ENCODE peak calls at places on chromosomes 13 and 19, in six cellular contexts. One of them, this sample, is unnamed.

GRCh38 chr13:66665991-66666390 is 564.1 kb downstream of the PCDH9 start:
- DNase-seq in AG04449: peak; percentile 71
- DNase-seq in cardiac muscle cell: peak; percentile 45
- DNase-seq in uterus: no peak
- DNase-seq in fibroblast of the aortic adventitia: peak; percentile 66
- DNase-seq in lower lobe of right lung: no peak
- DNase-seq in this sample: peak; percentile 87

GRCh38 chr13:79898202-79898826 is 417.4 kb downstream of the NDFIP2 start:
- DNase-seq in AG04449: no peak
- DNase-seq in cardiac muscle cell: no peak
- DNase-seq in uterus: no peak
- DNase-seq in fibroblast of the aortic adventitia: no peak
- DNase-seq in lower lobe of right lung: no peak
- DNase-seq in this sample: no peak

GRCh38 chr19:44846455-44847143 is 502 bp downstream of the NECTIN2 start:
- DNase-seq in AG04449: no peak
- DNase-seq in cardiac muscle cell: peak; percentile 76
- DNase-seq in uterus: peak; percentile 53
- DNase-seq in fibroblast of the aortic adventitia: peak; percentile 23
- DNase-seq in lower lobe of right lung: peak; percentile 52
- DNase-seq in this sample: peak; percentile 33

GRCh38 chr13:105513448-105513847 is 1022.0 kb downstream of the EFNB2 start:
- DNase-seq in AG04449: no peak
- DNase-seq in cardiac muscle cell: no peak
- DNase-seq in uterus: no peak
- DNase-seq in fibroblast of the aortic adventitia: no peak
- DNase-seq in lower lobe of right lung: no peak
- DNase-seq in this sample: no peak

GRCh38 chr19:12664406-12665280 is 1.9 kb downstream of the MAN2B1 start:
- DNase-seq in AG04449: no peak
- DNase-seq in cardiac muscle cell: peak; percentile 52
- DNase-seq in uterus: no peak
- DNase-seq in fibroblast of the aortic adventitia: no peak
- DNase-seq in lower lobe of right lung: no peak
- DNase-seq in this sample: no peak

GRCh38 chr13:39410089-39410901 is 192.7 kb downstream of the LHFPL6 start:
- DNase-seq in AG04449: peak; percentile 42
- DNase-seq in cardiac muscle cell: no peak
- DNase-seq in uterus: no peak
- DNase-seq in fibroblast of the aortic adventitia: peak; percentile 94
- DNase-seq in lower lobe of right lung: no peak
- DNase-seq in this sample: peak; percentile 20

GRCh38 chr19:53055117-53055516 is 10.6 kb downstream of the ERVV-2 start:
- DNase-seq in AG04449: no peak
- DNase-seq in cardiac muscle cell: peak; percentile 18
- DNase-seq in uterus: no peak
- DNase-seq in fibroblast of the aortic adventitia: no peak
- DNase-seq in lower lobe of right lung: no peak
- DNase-seq in this sample: no peak

GRCh38 chr19:47264629-47265028 is 8.3 kb downstream of the CCDC9 start:
- DNase-seq in AG04449: no peak
- DNase-seq in cardiac muscle cell: no peak
- DNase-seq in uterus: no peak
- DNase-seq in fibroblast of the aortic adventitia: no peak
- DNase-seq in lower lobe of right lung: no peak
- DNase-seq in this sample: no peak

GRCh38 chr13:93903909-93904308 is 575.6 kb downstream of the DCT start:
- DNase-seq in AG04449: no peak
- DNase-seq in cardiac muscle cell: no peak
- DNase-seq in uterus: no peak
- DNase-seq in fibroblast of the aortic adventitia: no peak
- DNase-seq in lower lobe of right lung: no peak
- DNase-seq in this sample: no peak

GRCh38 chr13:22740264-22740663 is 440.5 kb upstream of the SGCG start:
- DNase-seq in AG04449: no peak
- DNase-seq in cardiac muscle cell: peak; percentile 15
- DNase-seq in uterus: no peak
- DNase-seq in fibroblast of the aortic adventitia: no peak
- DNase-seq in lower lobe of right lung: no peak
- DNase-seq in this sample: no peak

GRCh38 chr13:75478659-75479058 is 3.3 kb downstream of the TBC1D4 start:
- DNase-seq in AG04449: no peak
- DNase-seq in cardiac muscle cell: no peak
- DNase-seq in uterus: no peak
- DNase-seq in fibroblast of the aortic adventitia: no peak
- DNase-seq in lower lobe of right lung: no peak
- DNase-seq in this sample: no peak

GRCh38 chr13:75480691-75481175 is 1.2 kb downstream of the TBC1D4 start:
- DNase-seq in AG04449: no peak
- DNase-seq in cardiac muscle cell: peak; percentile 56
- DNase-seq in uterus: peak; percentile 44
- DNase-seq in fibroblast of the aortic adventitia: peak; percentile 56
- DNase-seq in lower lobe of right lung: peak; percentile 79
- DNase-seq in this sample: peak; percentile 72

GRCh38 chr13:75482070-75482819 is at the start of gene TBC1D4:
- DNase-seq in AG04449: peak; percentile 44
- DNase-seq in cardiac muscle cell: peak; percentile 96
- DNase-seq in uterus: peak; percentile 81
- DNase-seq in fibroblast of the aortic adventitia: peak; percentile 86
- DNase-seq in lower lobe of right lung: peak; percentile 92
- DNase-seq in this sample: peak; percentile 95

GRCh38 chr13:75481176-75482069 is 546 bp downstream of the TBC1D4 start:
- DNase-seq in AG04449: no peak
- DNase-seq in cardiac muscle cell: peak; percentile 61
- DNase-seq in uterus: peak; percentile 36
- DNase-seq in fibroblast of the aortic adventitia: peak; percentile 17
- DNase-seq in lower lobe of right lung: peak; percentile 58
- DNase-seq in this sample: peak; percentile 36

GRCh38 chr13:75479102-75479501 is 2.9 kb downstream of the TBC1D4 start:
- DNase-seq in AG04449: no peak
- DNase-seq in cardiac muscle cell: no peak
- DNase-seq in uterus: no peak
- DNase-seq in fibroblast of the aortic adventitia: no peak
- DNase-seq in lower lobe of right lung: no peak
- DNase-seq in this sample: no peak
- H3K4me3 ChIP-seq in AG04449: no peak overlapping the region
- H3K4me3 ChIP-seq in cardiac muscle cell: no peak overlapping the region
- H3K4me3 ChIP-seq in uterus: peak overlapping the region; percentile 88
- H3K4me3 ChIP-seq in fibroblast of the aortic adventitia: no peak overlapping the region
- H3K4me3 ChIP-seq in lower lobe of right lung: peak overlapping the region; percentile 88
- H3K4me3 ChIP-seq in this sample: peak overlapping the region; percentile 81

GRCh38 chr13:110431425-110431824 is 124.3 kb downstream of the COL4A2 start:
- DNase-seq in AG04449: no peak
- DNase-seq in cardiac muscle cell: no peak
- DNase-seq in uterus: no peak
- DNase-seq in fibroblast of the aortic adventitia: no peak
- DNase-seq in lower lobe of right lung: no peak
- DNase-seq in this sample: no peak

GRCh38 chr13:110431851-110432294 is 124.8 kb downstream of the COL4A2 start:
- DNase-seq in AG04449: no peak
- DNase-seq in cardiac muscle cell: no peak
- DNase-seq in uterus: no peak
- DNase-seq in fibroblast of the aortic adventitia: no peak
- DNase-seq in lower lobe of right lung: no peak
- DNase-seq in this sample: no peak

GRCh38 chr13:110433014-110433413 is 125.9 kb downstream of the COL4A2 start:
- DNase-seq in AG04449: no peak
- DNase-seq in cardiac muscle cell: no peak
- DNase-seq in uterus: no peak
- DNase-seq in fibroblast of the aortic adventitia: no peak
- DNase-seq in lower lobe of right lung: no peak
- DNase-seq in this sample: peak; percentile 10

GRCh38 chr13:110432522-110432921 is 125.4 kb downstream of the COL4A2 start:
- DNase-seq in AG04449: no peak
- DNase-seq in cardiac muscle cell: no peak
- DNase-seq in uterus: no peak
- DNase-seq in fibroblast of the aortic adventitia: no peak
- DNase-seq in lower lobe of right lung: no peak
- DNase-seq in this sample: no peak

GRCh38 chr13:110430391-110431338 is 123.6 kb downstream of the COL4A2 start:
- DNase-seq in AG04449: no peak
- DNase-seq in cardiac muscle cell: no peak
- DNase-seq in uterus: no peak
- DNase-seq in fibroblast of the aortic adventitia: no peak
- DNase-seq in lower lobe of right lung: no peak
- DNase-seq in this sample: no peak
- TF ChIP-seq CTCF in AG04449: no peak
- TF ChIP-seq CTCF in cardiac muscle cell: no peak
- TF ChIP-seq CTCF in uterus: no peak
- TF ChIP-seq CTCF in fibroblast of the aortic adventitia: no peak
- TF ChIP-seq CTCF in lower lobe of right lung: no peak
- TF ChIP-seq CTCF in this sample: no peak

GRCh38 chr13:36912983-36913382 is 7.1 kb downstream of the SMAD9 start:
- DNase-seq in AG04449: no peak
- DNase-seq in cardiac muscle cell: no peak
- DNase-seq in uterus: no peak
- DNase-seq in fibroblast of the aortic adventitia: no peak
- DNase-seq in lower lobe of right lung: no peak
- DNase-seq in this sample: no peak

GRCh38 chr13:36913463-36913862 is 6.6 kb downstream of the SMAD9 start:
- DNase-seq in AG04449: no peak
- DNase-seq in cardiac muscle cell: no peak
- DNase-seq in uterus: no peak
- DNase-seq in fibroblast of the aortic adventitia: no peak
- DNase-seq in lower lobe of right lung: no peak
- DNase-seq in this sample: no peak

GRCh38 chr13:36914648-36915047 is 5.4 kb downstream of the SMAD9 start:
- DNase-seq in AG04449: no peak
- DNase-seq in cardiac muscle cell: peak; percentile 17
- DNase-seq in uterus: no peak
- DNase-seq in fibroblast of the aortic adventitia: no peak
- DNase-seq in lower lobe of right lung: no peak
- DNase-seq in this sample: no peak

GRCh38 chr13:36915891-36916640 is 4.0 kb downstream of the SMAD9 start:
- DNase-seq in AG04449: no peak
- DNase-seq in cardiac muscle cell: no peak
- DNase-seq in uterus: no peak
- DNase-seq in fibroblast of the aortic adventitia: no peak
- DNase-seq in lower lobe of right lung: no peak
- DNase-seq in this sample: no peak

DNA sequence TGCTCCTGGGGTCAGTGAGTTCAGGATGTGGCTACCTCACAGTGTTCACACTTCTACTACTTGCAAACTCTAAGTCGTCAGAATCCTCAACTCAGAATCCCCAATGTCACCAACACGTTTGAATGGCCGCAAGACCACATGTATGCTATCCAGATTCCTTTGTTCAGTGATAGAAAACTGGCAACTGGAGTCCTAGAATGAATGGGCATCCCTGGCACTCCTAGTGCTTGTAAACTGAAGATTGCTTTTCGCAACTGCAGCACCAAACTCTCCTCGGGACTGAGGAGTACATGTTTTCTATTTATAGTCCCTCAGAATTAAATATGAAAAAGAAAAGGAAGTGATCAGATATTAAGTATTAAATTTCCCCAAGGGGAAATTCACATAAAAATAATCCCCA is 4.9 kb downstream of the SMAD9 start:
- DNase-seq in AG04449: no peak
- DNase-seq in cardiac muscle cell: no peak
- DNase-seq in uterus: no peak
- DNase-seq in fibroblast of the aortic adventitia: no peak
- DNase-seq in lower lobe of right lung: no peak
- DNase-seq in this sample: no peak
- H3K4me3 ChIP-seq in AG04449: no peak overlapping the region
- H3K4me3 ChIP-seq in cardiac muscle cell: no peak overlapping the region
- H3K4me3 ChIP-seq in uterus: no peak overlapping the region
- H3K4me3 ChIP-seq in fibroblast of the aortic adventitia: no peak overlapping the region
- H3K4me3 ChIP-seq in lower lobe of right lung: no peak overlapping the region
- H3K4me3 ChIP-seq in this sample: no peak overlapping the region

DNA sequence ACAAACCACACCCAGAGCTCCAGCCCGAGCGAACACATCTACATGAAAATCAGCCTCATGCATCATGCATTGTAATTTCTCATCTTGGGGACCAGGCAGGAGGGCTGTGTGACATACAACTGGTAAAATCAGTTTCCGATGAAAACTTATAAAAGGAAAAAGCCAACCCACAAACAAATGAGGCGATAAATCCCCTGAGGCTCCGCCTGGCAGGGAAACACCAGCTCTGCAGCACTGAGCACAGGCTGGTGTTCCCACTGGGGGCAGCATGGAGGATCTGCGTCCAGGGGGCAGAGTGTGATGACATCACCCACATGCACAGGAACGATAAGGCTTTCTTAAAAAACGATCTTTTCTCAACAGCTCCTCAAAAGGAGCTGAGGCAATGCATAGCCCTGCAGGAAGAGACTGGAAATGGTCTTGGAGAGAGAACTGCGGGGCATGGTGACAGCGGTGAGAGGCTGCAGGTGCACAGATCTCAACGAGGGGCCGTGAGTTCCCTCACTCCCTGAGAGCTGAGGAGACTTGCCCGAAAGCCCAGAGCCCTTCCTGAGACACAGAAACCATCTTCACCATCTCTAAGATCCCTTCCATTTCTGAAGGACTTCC is 24.6 kb downstream of the SH3GL1 start:
- DNase-seq in AG04449: no peak
- DNase-seq in cardiac muscle cell: no peak
- DNase-seq in uterus: peak; percentile 52
- DNase-seq in fibroblast of the aortic adventitia: peak; percentile 87
- DNase-seq in lower lobe of right lung: no peak
- DNase-seq in this sample: peak; percentile 92
- TF ChIP-seq CTCF in AG04449: peak; percentile 73
- TF ChIP-seq CTCF in cardiac muscle cell: peak; percentile 51
- TF ChIP-seq CTCF in uterus: peak; percentile 24
- TF ChIP-seq CTCF in fibroblast of the aortic adventitia: peak; percentile 68
- TF ChIP-seq CTCF in lower lobe of right lung: peak; percentile 19
- TF ChIP-seq CTCF in this sample: peak; percentile 58

This sample was measured in foreskin fibroblast.